ENCODE peak calls at places on chromosomes 6 and 20, in five cellular contexts. U is adrenal gland, H is hepatocyte, S is colonic mucosa, M is neural progenitor cell. X is an unnamed sample. For H3K27me3, the result is how much of the 10 kb centered on the place peaks cover.

GRCh38 chr6:2895072-2895471 is 8.0 kb downstream of the SERPINB9 start:
- DNase-seq in U (no peak), M (no peak), S (no peak), H (no peak), X (no peak)

GRCh38 chr6:15322781-15323536 is 77.1 kb downstream of the JARID2 start:
- DNase-seq in U (no peak), M (no peak), H (peak), S (peak), X (peak)

GRCh38 chr6:158284340-158285210 is 27.7 kb upstream of the TULP4 start:
- DNase-seq in S (no peak), M (peak), H (peak), U (no peak), X (no peak)

GRCh38 chr20:59044796-59045195 is 2.2 kb upstream of the PRELID3B start:
- DNase-seq in S (no peak), U (no peak), M (no peak), H (no peak), X (no peak)

GRCh38 chr20:7094438-7094997 is 327.0 kb downstream of the BMP2 start:
- DNase-seq in M (peak), H (peak), U (no peak), S (peak), X (no peak)

GRCh38 chr20:46631874-46632446 is 19.3 kb downstream of the SLC13A3 start:
- DNase-seq in H (no peak), U (no peak), M (no peak), S (no peak), X (no peak)

GRCh38 chr6:1063671-1064355 is 248.1 kb upstream of the FOXQ1 start:
- DNase-seq in U (no peak), S (no peak), M (no peak), H (no peak), X (peak)

GRCh38 chr6:80689700-80690099 is 583.2 kb downstream of the BCKDHB start:
- DNase-seq in M (no peak), S (no peak), U (no peak), H (no peak), X (no peak)

GRCh38 chr6:17494919-17495318 is 101.5 kb downstream of the CAP2 start:
- DNase-seq in H (no peak), M (no peak), S (no peak), U (no peak), X (no peak)

GRCh38 chr6:90350689-90351554 is 54.3 kb upstream of the BACH2 start:
- DNase-seq in H (no peak), M (no peak), S (no peak), U (no peak), X (no peak)

GRCh38 chr20:47847882-47848485 is 62.7 kb upstream of the SULF2 start:
- DNase-seq in S (no peak), M (no peak), U (no peak), H (no peak), X (no peak)

GRCh38 chr6:111423055-111423633 is 59.9 kb downstream of the REV3L start:
- DNase-seq in H (no peak), M (no peak), S (no peak), U (no peak), X (no peak)

GRCh38 chr6:143111443-143111842 is 50.8 kb downstream of the AIG1 start:
- DNase-seq in S (no peak), U (no peak), H (no peak), M (no peak), X (no peak)

GRCh38 chr6:142700676-142701185 is 244.2 kb downstream of the HIVEP2 start:
- DNase-seq in H (no peak), M (no peak), S (no peak), U (no peak), X (no peak)

GRCh38 chr6:28215425-28215824 is 9.7 kb upstream of the ZSCAN9 start:
- DNase-seq in M (no peak), H (no peak), S (peak), U (no peak), X (no peak)

GRCh38 chr6:17392978-17393334 is 439 bp upstream of the CAP2 start:
- DNase-seq in M (no peak), S (no peak), U (no peak), H (no peak), X (no peak)

GRCh38 chr6:129893513-129894098 is 32.5 kb upstream of the TMEM244 start:
- DNase-seq in S (no peak), U (no peak), M (no peak), H (peak), X (no peak)

GRCh38 chr20:46955601-46956556 is 61.2 kb downstream of the EYA2 start:
- DNase-seq in H (no peak), M (no peak), S (no peak), U (no peak), X (no peak)

GRCh38 chr6:35498407-35499045 is 1.6 kb upstream of the TEAD3 start:
- DNase-seq in S (no peak), M (no peak), H (no peak), U (no peak), X (no peak)

GRCh38 chr6:143516700-143517446 is 5.4 kb upstream of the FUCA2 start:
- DNase-seq in M (no peak), H (no peak), U (no peak), S (peak), X (no peak)

GRCh38 chr6:73985891-73986290 is 289.9 kb downstream of the CD109 start:
- DNase-seq in H (no peak), U (no peak), S (no peak), M (peak), X (no peak)

GRCh38 chr20:49313271-49313670 is 35.4 kb upstream of the ZNFX1 start:
- DNase-seq in U (no peak), H (no peak), S (no peak), M (no peak), X (no peak)

GRCh38 chr6:35663447-35664235 is 25.1 kb downstream of the FKBP5 start:
- DNase-seq in S (no peak), U (no peak), H (no peak), M (peak), X (no peak)

GRCh38 chr6:25181923-25182322 is 97.3 kb upstream of the CARMIL1 start:
- DNase-seq in S (no peak), U (peak), H (no peak), M (no peak), X (no peak)

GRCh38 chr20:46402236-46402886 is 4.1 kb downstream of the ELMO2 start:
- DNase-seq in U (no peak), H (no peak), S (no peak), M (no peak), X (no peak)

GRCh38 chr20:34974246-34974645 is 18.6 kb downstream of the MYH7B start:
- DNase-seq in M (no peak), S (no peak), U (no peak), H (no peak), X (no peak)

GRCh38 chr6:150395388-150396009 is 26.7 kb downstream of the IYD start:
- DNase-seq in H (peak), M (peak), S (peak), U (peak), X (no peak)

GRCh38 chr6:89260832-89261231 is 43.7 kb upstream of the GABRR1 start:
- DNase-seq in M (no peak), U (no peak), H (peak), S (no peak), X (no peak)

GRCh38 chr20:57657537-57658446 is 37.6 kb upstream of the ZBP1 start:
- DNase-seq in M (no peak), S (peak), U (peak), H (no peak), X (peak)

GRCh38 chr6:21189721-21190120 is 403.8 kb upstream of the SOX4 start:
- DNase-seq in M (no peak), U (no peak), H (no peak), S (no peak), X (no peak)

GRCh38 chr6:154569136-154569862 is 58.8 kb upstream of the CNKSR3 start:
- DNase-seq in U (no peak), H (peak), S (no peak), M (no peak), X (no peak)

DNA sequence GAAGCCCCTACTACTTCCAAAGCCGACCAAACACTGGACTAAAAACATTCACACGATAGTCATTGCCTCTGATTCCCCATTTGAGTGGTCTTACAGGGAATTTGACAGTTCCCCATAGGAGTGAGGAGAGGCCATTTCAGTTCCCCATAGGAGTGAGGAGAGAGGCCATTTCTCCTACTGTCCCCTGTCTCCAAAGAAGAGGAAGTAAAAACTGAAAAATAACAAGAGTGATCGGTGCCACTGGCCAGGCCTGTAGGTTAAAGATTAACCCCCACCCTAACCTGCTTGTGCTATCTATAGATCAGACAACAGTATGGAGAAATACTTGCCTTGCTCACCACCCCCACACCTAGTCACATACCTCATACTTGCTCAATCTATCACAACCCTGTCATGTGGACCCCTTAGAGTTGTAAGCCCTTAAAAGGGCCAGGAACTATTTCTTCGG is 204.0 kb upstream of the MOCS1 start:
- DNase-seq in U (no peak), M (no peak), S (peak), H (peak), X (peak)
- H3K27me3 ChIP-seq in U (under half), M (under half), S (under half), H (under half), X (under half)

GRCh38 chr20:36304786-36305495 is 1.2 kb upstream of the DLGAP4 start:
- DNase-seq in U (no peak), H (no peak), S (no peak), M (peak), X (peak)
- H3K27me3 ChIP-seq in U (under half), H (half or more), S (under half), M (half or more), X (under half)

GRCh38 chr6:10414766-10415592 is at the start of gene TFAP2A:
- DNase-seq in H (peak), U (no peak), S (no peak), M (peak), X (no peak)
- H3K27me3 ChIP-seq in H (half or more), U (half or more), S (half or more), M (half or more), X (half or more)

GRCh38 chr6:166625356-166625755 is 1.7 kb downstream of the RPS6KA2 start:
- DNase-seq in S (no peak), M (no peak), U (no peak), H (peak), X (no peak)

GRCh38 chr6:166624275-166624674 is 2.8 kb downstream of the RPS6KA2 start:
- DNase-seq in M (no peak), S (no peak), H (peak), U (peak), X (no peak)

GRCh38 chr6:166621114-166621540 is 5.9 kb downstream of the RPS6KA2 start:
- DNase-seq in S (no peak), H (no peak), U (no peak), M (no peak), X (peak)

GRCh38 chr6:166620478-166621113 is 6.5 kb downstream of the RPS6KA2 start:
- DNase-seq in U (no peak), S (no peak), H (no peak), M (no peak), X (no peak)

GRCh38 chr6:166623318-166623717 is 3.7 kb downstream of the RPS6KA2 start:
- DNase-seq in S (no peak), H (no peak), M (no peak), U (no peak), X (no peak)
- H3K27me3 ChIP-seq in S (under half), H (under half), M (under half), U (under half), X (under half)

DNA sequence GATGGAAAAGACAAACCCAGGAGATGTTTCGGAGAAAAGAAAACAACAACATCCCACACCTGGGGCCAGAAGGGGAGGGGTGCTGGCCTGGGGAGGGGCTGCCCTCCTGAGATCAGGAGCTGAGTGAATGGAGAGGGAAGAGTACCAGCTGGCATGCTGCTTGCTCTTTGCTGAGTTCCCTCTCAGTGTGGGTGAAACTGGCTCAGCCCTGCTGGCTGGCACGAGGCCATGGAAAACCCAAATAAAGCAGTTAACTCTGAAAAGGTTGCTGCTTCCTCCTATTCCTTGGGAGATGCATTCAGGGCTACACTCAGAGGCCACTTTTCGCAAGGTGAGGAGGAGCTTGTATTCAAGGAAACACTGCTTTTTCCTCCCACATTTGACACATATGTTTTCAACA is 8.0 kb upstream of the KCNK16 start:
- DNase-seq in S (no peak), M (no peak), H (no peak), U (no peak), X (no peak)
- H3K27me3 ChIP-seq in S (under half), M (under half), H (under half), U (under half), X (under half)

DNA sequence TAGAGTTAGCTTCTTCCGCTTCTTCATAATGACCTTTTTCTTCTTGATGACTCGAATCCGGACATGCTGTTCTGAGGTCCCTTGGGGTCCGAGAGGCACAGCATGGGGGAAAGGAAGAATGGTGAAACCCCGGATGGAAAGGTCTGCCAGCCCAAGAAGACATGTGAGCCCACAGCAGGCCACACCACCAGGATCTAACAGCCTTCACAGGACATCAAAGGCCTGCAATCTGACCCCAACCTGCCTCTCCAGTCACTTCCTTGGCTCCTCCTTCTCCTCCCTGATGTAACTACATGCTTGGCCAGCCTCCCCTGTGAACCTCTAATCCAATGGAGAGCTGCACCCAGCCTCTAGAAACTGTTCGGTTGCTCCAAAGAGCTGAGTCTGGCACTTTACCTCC is 1.6 kb downstream of the CPXM1 start:
- DNase-seq in U (no peak), S (no peak), H (no peak), M (peak), X (no peak)
- H3K27me3 ChIP-seq in U (under half), S (under half), H (under half), M (under half), X (under half)

GRCh38 chr20:60926831-60927230 is 325.2 kb upstream of the CDH4 start:
- DNase-seq in H (no peak), S (no peak), U (no peak), M (no peak), X (no peak)
- H3K27me3 ChIP-seq in H (under half), S (under half), U (under half), M (half or more), X (under half)

GRCh38 chr20:63070301-63070625 is 63.5 kb upstream of the BHLHE23 start:
- DNase-seq in M (no peak), H (no peak), U (no peak), S (no peak), X (no peak)

GRCh38 chr20:63067721-63068560 is 61.2 kb upstream of the BHLHE23 start:
- DNase-seq in U (no peak), S (no peak), M (no peak), H (no peak), X (no peak)

GRCh38 chr20:63070771-63071540 is 64.2 kb upstream of the BHLHE23 start:
- DNase-seq in U (no peak), H (no peak), M (no peak), S (no peak), X (no peak)

GRCh38 chr20:63067266-63067635 is 60.5 kb upstream of the BHLHE23 start:
- DNase-seq in S (no peak), U (no peak), H (no peak), M (no peak), X (no peak)

DNA sequence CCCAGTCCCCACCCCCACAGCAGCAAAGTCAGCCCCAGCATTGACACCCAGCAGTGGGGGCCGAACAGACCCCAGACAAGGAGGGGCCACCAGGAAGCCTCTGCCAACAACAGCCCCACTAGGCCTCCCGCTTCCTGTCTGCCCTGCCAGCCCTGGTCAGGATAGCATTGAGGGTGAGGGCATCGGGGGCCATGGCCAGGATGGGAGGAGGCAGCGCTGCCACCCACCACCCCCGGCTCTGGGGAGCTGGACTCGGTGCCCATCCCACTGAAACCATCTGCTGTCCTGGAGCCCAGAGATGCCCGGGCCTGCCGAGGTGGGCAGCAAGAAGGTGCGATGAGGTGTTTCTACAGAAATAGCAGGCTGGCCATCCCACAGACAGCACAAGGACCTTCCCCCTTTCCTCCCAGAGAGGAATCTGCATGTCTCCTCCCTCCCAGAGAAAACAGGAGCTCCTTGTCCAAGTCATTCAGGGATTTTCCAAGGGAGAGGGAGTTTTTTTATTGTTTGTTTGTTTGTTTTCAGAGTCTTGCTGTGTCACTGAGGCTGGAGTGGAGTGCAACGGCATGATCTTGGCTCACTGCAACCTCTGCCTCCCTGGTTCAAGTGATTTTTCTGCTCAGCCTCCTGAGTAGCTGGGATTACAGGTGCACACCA is 62.1 kb upstream of the BHLHE23 start:
- DNase-seq in M (no peak), U (no peak), S (no peak), H (no peak), X (no peak)
- H3K27me3 ChIP-seq in M (under half), U (under half), S (under half), H (under half), X (half or more)

X was measured in stomach.